ENCODE peak calls at places on chromosome 7, in ten cellular contexts. Z, U, W, E, J, F, M, K, X and H are unnamed samples.
A peak's percentile ranks its signal among the peaks of the same experiment; 100 is the strongest.

GRCh38 chr7:75884401-75884800 is 5.6 kb downstream of the RHBDD2 start:
- DNase-seq in M (no peak), J (no peak), F (no peak), U (no peak), E (no peak), K (no peak), Z (no peak), W (no peak), X (no peak), H (no peak)

GRCh38 chr7:129775695-129776396 is 164.3 kb downstream of the NRF1 start:
- DNase-seq in E (no peak), J (no peak), U (no peak), K (no peak), Z (no peak), X (no peak), M (no peak), F (peak; percentile 75), W (no peak), H (no peak)

GRCh38 chr7:40551685-40552576 is 417.1 kb downstream of the SUGCT start:
- DNase-seq in M (peak; percentile 64), F (no peak), E (no peak), X (peak; percentile 70), K (no peak), U (peak; percentile 83), Z (no peak), W (no peak), J (peak; percentile 73), H (no peak)

GRCh38 chr7:2523461-2523905 is 3.9 kb downstream of the LFNG start:
- DNase-seq in J (no peak), Z (no peak), K (peak; percentile 71), E (no peak), M (peak; percentile 54), X (no peak), U (no peak), F (no peak), W (no peak), H (no peak)

GRCh38 chr7:97024209-97025129 is at the start of gene DLX5:
- DNase-seq in M (peak; percentile 33), J (no peak), U (no peak), Z (peak; percentile 15), X (no peak), E (no peak), W (no peak), F (peak; percentile 93), K (peak; percentile 72), H (no peak)

GRCh38 chr7:36278767-36279171 is 110.9 kb upstream of the ANLN start:
- DNase-seq in W (no peak), F (no peak), U (no peak), J (no peak), M (peak; percentile 58), K (peak; percentile 97), X (peak; percentile 69), Z (no peak), E (no peak), H (no peak)

GRCh38 chr7:46197833-46198540 is 276.9 kb upstream of the IGFBP3 start:
- DNase-seq in E (no peak), F (no peak), K (no peak), Z (no peak), J (no peak), M (no peak), W (no peak), X (no peak), U (no peak), H (no peak)

GRCh38 chr7:5692845-5693278 is 88.6 kb downstream of the RNF216 start:
- DNase-seq in Z (no peak), F (no peak), J (no peak), E (no peak), U (peak; percentile 78), W (no peak), X (no peak), K (peak; percentile 68), M (peak; percentile 76), H (no peak)

GRCh38 chr7:1432411-1433082 is 26.7 kb downstream of the MICALL2 start:
- DNase-seq in E (peak; percentile 85), J (no peak), W (peak; percentile 88), F (peak; percentile 93), Z (peak; percentile 95), U (peak; percentile 44), M (peak; percentile 49), K (no peak), X (no peak), H (peak; percentile 93)

GRCh38 chr7:117459735-117460134 is 20.1 kb upstream of the CFTR start:
- DNase-seq in K (no peak), U (no peak), W (no peak), X (no peak), M (no peak), Z (no peak), J (no peak), F (no peak), E (no peak), H (no peak)

GRCh38 chr7:44132039-44132438 is 8.7 kb upstream of the POLD2 start:
- DNase-seq in Z (no peak), J (no peak), W (no peak), X (no peak), E (no peak), K (no peak), M (no peak), U (peak; percentile 36), F (no peak), H (no peak)

GRCh38 chr7:90595801-90596683 is at the start of gene CDK14:
- DNase-seq in E (peak; percentile 54), W (peak; percentile 35), F (peak; percentile 94), Z (peak; percentile 77), U (peak; percentile 40), K (peak; percentile 40), X (no peak), M (peak; percentile 78), J (no peak), H (peak; percentile 82)

GRCh38 chr7:158863611-158864506 is 7.5 kb downstream of the DYNC2I1 start:
- DNase-seq in J (no peak), E (peak; percentile 72), K (peak; percentile 26), W (no peak), U (peak; percentile 40), M (peak; percentile 92), F (peak; percentile 95), Z (no peak), X (peak; percentile 57), H (no peak)

GRCh38 chr7:105352018-105352612 is 36.6 kb downstream of the SRPK2 start:
- DNase-seq in X (peak; percentile 79), J (peak; percentile 36), K (peak; percentile 87), F (peak; percentile 94), M (peak; percentile 27), W (peak; percentile 42), U (peak; percentile 85), E (peak; percentile 74), Z (no peak), H (peak; percentile 49)

GRCh38 chr7:7668708-7669107 is 28.2 kb downstream of the UMAD1 start:
- DNase-seq in Z (no peak), K (no peak), J (no peak), F (peak; percentile 36), W (no peak), E (no peak), M (no peak), X (no peak), U (no peak), H (no peak)

GRCh38 chr7:116259821-116260440 is 49.6 kb downstream of the TES start:
- DNase-seq in W (no peak), U (peak; percentile 82), J (peak; percentile 78), M (peak; percentile 65), X (peak; percentile 68), E (no peak), Z (no peak), K (no peak), F (no peak), H (no peak)

GRCh38 chr7:47461161-47461560 is 120.8 kb downstream of the TNS3 start:
- DNase-seq in U (no peak), X (no peak), W (no peak), M (no peak), F (peak; percentile 82), Z (no peak), K (no peak), E (no peak), J (no peak), H (no peak)

GRCh38 chr7:149815661-149816266 is 22.4 kb upstream of the ZNF862 start:
- DNase-seq in U (no peak), J (no peak), E (no peak), F (no peak), W (no peak), Z (no peak), X (no peak), M (no peak), K (no peak), H (no peak)

GRCh38 chr7:2209146-2209960 is 23.4 kb downstream of the MAD1L1 start:
- DNase-seq in K (no peak), M (peak; percentile 51), Z (peak; percentile 74), E (peak; percentile 58), X (peak; percentile 29), F (peak; percentile 88), J (peak; percentile 23), W (peak; percentile 49), U (peak; percentile 44), H (peak; percentile 68)

GRCh38 chr7:124764847-124765400 is 668 bp downstream of the GPR37 start:
- DNase-seq in X (no peak), E (peak; percentile 33), J (no peak), Z (peak; percentile 10), F (peak; percentile 71), K (no peak), M (peak; percentile 25), W (peak; percentile 34), U (no peak), H (peak; percentile 12)

GRCh38 chr7:150400779-150401423 is 21.8 kb downstream of the ZNF775 start:
- DNase-seq in E (no peak), Z (no peak), M (no peak), U (no peak), F (peak; percentile 74), W (no peak), X (no peak), J (no peak), K (no peak), H (no peak)

GRCh38 chr7:102914585-102914984 is 1.8 kb downstream of the LRRC17 start:
- DNase-seq in W (no peak), F (peak; percentile 88), J (peak; percentile 90), Z (peak; percentile 3), M (no peak), U (peak; percentile 99), K (no peak), X (no peak), E (no peak), H (no peak)

GRCh38 chr7:120802751-120803150 is 55.2 kb downstream of the TSPAN12 start:
- DNase-seq in J (no peak), E (no peak), K (no peak), Z (no peak), U (no peak), W (no peak), F (no peak), X (no peak), M (no peak), H (no peak)

GRCh38 chr7:369476-369980 is 79.6 kb downstream of the FOXL3 start:
- DNase-seq in X (no peak), E (no peak), F (peak; percentile 57), K (no peak), M (no peak), U (no peak), J (no peak), W (no peak), Z (no peak), H (no peak)

GRCh38 chr7:15567652-15568051 is 5.8 kb upstream of the AGMO start:
- DNase-seq in Z (no peak), F (no peak), W (no peak), E (no peak), K (no peak), M (no peak), X (no peak), U (no peak), J (no peak), H (no peak)

GRCh38 chr7:125670926-125671572 is 741.4 kb upstream of the POT1 start:
- DNase-seq in M (peak; percentile 58), U (peak; percentile 7), K (no peak), F (no peak), E (no peak), J (no peak), X (no peak), W (no peak), Z (no peak), H (no peak)

GRCh38 chr7:234712-235553 is 42.6 kb downstream of the FAM20C start:
- DNase-seq in W (no peak), J (no peak), F (peak; percentile 95), X (no peak), E (no peak), U (peak; percentile 16), Z (no peak), K (no peak), M (peak; percentile 24), H (no peak)

GRCh38 chr7:120260111-120260510 is 12.9 kb upstream of the KCND2 start:
- DNase-seq in W (no peak), Z (no peak), U (no peak), K (no peak), M (no peak), X (no peak), E (no peak), F (no peak), J (no peak), H (no peak)